ENCODE peak calls at places on chromosomes 1 and 21, in seven cellular contexts. Y is left ventricle myocardium superior; K is activated CD8-positive, alpha-beta memory T cell treated with anti-CD3 and anti-CD28 coated beads, Interleukin-2, amount 50 U/mL, for 48 hours; P is COR-L47; I is GM04503; S is stimulated activated CD8-positive, alpha-beta memory T cell treated with anti-CD3 and anti-CD28 coated beads, Interleukin-15, amount 100 ng/mL, for 1 hour; O is dermis blood vessel endothelial cell. B is an unnamed sample.

GRCh38 chr1:2595261-2595811 is 8.8 kb downstream of the PRXL2B start:
- DNase-seq in Y (no peak), K (no peak), P (no peak), I (no peak), S (no peak), O (no peak), B (no peak)

GRCh38 chr1:90725341-90725960 is 8.3 kb upstream of the BARHL2 start:
- DNase-seq in Y (no peak), K (no peak), P (no peak), I (no peak), S (no peak), O (peak), B (no peak)

GRCh38 chr1:23544444-23545389 is 13.7 kb upstream of the E2F2 start:
- DNase-seq in Y (peak), K (peak), P (peak), I (no peak), S (peak), O (peak), B (peak)

GRCh38 chr21:33383056-33383888 is 19.9 kb upstream of the IFNGR2 start:
- DNase-seq in Y (peak), K (peak), P (no peak), I (no peak), S (peak), O (peak), B (no peak)

GRCh38 chr1:99264201-99265021 is at the start of gene PLPPR4:
- DNase-seq in Y (peak), K (peak), P (peak), I (no peak), S (no peak), O (peak), B (peak)

GRCh38 chr1:205317311-205317917 is 4.1 kb downstream of the NUAK2 start:
- DNase-seq in Y (peak), K (no peak), P (peak), I (no peak), S (no peak), O (peak), B (peak)

GRCh38 chr1:102919659-102920058 is 188.7 kb downstream of the COL11A1 start:
- DNase-seq in Y (no peak), K (no peak), P (no peak), I (no peak), S (no peak), O (no peak), B (no peak)

GRCh38 chr1:30697571-30697970 is 25.8 kb downstream of the MATN1 start:
- DNase-seq in Y (no peak), K (no peak), P (no peak), I (no peak), S (no peak), O (no peak), B (no peak)

GRCh38 chr1:87358219-87358618 is 29.5 kb downstream of the LMO4 start:
- DNase-seq in Y (no peak), K (no peak), P (no peak), I (no peak), S (no peak), O (no peak), B (no peak)

GRCh38 chr21:25578070-25578961 is 29.0 kb downstream of the MRPL39 start:
- DNase-seq in Y (no peak), K (peak), P (no peak), I (no peak), S (no peak), O (no peak), B (no peak)

GRCh38 chr21:43866233-43866632 is 1.2 kb downstream of the AGPAT3 start:
- DNase-seq in Y (peak), K (peak), P (no peak), I (peak), S (no peak), O (peak), B (no peak)

GRCh38 chr1:57796609-57797008 is 372.7 kb upstream of the DAB1 start:
- DNase-seq in Y (no peak), K (no peak), P (no peak), I (no peak), S (no peak), O (no peak), B (no peak)

GRCh38 chr1:41726899-41727748 is 191.6 kb downstream of the HIVEP3 start:
- DNase-seq in Y (peak), K (peak), P (no peak), I (no peak), S (no peak), O (peak), B (no peak)

GRCh38 chr1:97412737-97413136 is 508.1 kb downstream of the DPYD start:
- DNase-seq in Y (no peak), K (no peak), P (no peak), I (no peak), S (no peak), O (no peak), B (no peak)

GRCh38 chr1:214445846-214446614 is 105.4 kb downstream of the PTPN14 start:
- DNase-seq in Y (no peak), K (no peak), P (no peak), I (peak), S (no peak), O (peak), B (no peak)

GRCh38 chr1:17545354-17545753 is 5.9 kb downstream of the ARHGEF10L start:
- DNase-seq in Y (no peak), K (no peak), P (no peak), I (no peak), S (no peak), O (peak), B (no peak)

GRCh38 chr21:42021751-42022430 is 11.7 kb upstream of the ZBTB21 start:
- DNase-seq in Y (no peak), K (no peak), P (peak), I (no peak), S (no peak), O (no peak), B (no peak)

GRCh38 chr1:55141295-55141893 is 73.8 kb downstream of the USP24 start:
- DNase-seq in Y (no peak), K (no peak), P (no peak), I (no peak), S (no peak), O (no peak), B (no peak)

GRCh38 chr1:19635646-19636045 is 8.5 kb upstream of the NBL1 start:
- DNase-seq in Y (no peak), K (no peak), P (no peak), I (no peak), S (no peak), O (no peak), B (no peak)

GRCh38 chr1:17198476-17199258 is 6.3 kb upstream of the PADI1 start:
- DNase-seq in Y (no peak), K (peak), P (no peak), I (no peak), S (no peak), O (no peak), B (no peak)

GRCh38 chr1:205512059-205513045 is 7.9 kb downstream of the CDK18 start:
- DNase-seq in Y (peak), K (no peak), P (no peak), I (no peak), S (no peak), O (no peak), B (no peak)

GRCh38 chr21:45590246-45590725 is 48.0 kb upstream of the SLC19A1 start:
- DNase-seq in Y (peak), K (peak), P (no peak), I (no peak), S (peak), O (peak), B (no peak)

GRCh38 chr1:245010018-245010614 is 144.7 kb upstream of the KIF26B start:
- DNase-seq in Y (no peak), K (no peak), P (no peak), I (no peak), S (no peak), O (no peak), B (no peak)

GRCh38 chr1:9766759-9767442 is 56.9 kb downstream of the CLSTN1 start:
- DNase-seq in Y (no peak), K (no peak), P (no peak), I (peak), S (no peak), O (peak), B (no peak)

GRCh38 chr1:168947039-168947438 is 159.5 kb upstream of the ATP1B1 start:
- DNase-seq in Y (no peak), K (no peak), P (no peak), I (no peak), S (no peak), O (no peak), B (no peak)